ENCODE peak calls at places on chromosomes 1 and 21, in seven cellular contexts. V is AG09309; X is stimulated activated CD8-positive, alpha-beta memory T cell treated with anti-CD3 and anti-CD28 coated beads, Interleukin-15, amount 100 ng/mL, for 1 hour; C is fibroblast of pulmonary artery; E is NCI-H1105; L is AG08395; K is heart right ventricle. U is an unnamed sample.

GRCh38 chr1:89221341-89221740 is 22.6 kb upstream of the GBP4 start:
- DNase-seq in V (no peak), X (no peak), C (no peak), E (no peak), L (no peak), K (no peak), U (no peak)

GRCh38 chr1:69568435-69569280 is 936 bp downstream of the LRRC7 start:
- DNase-seq in V (no peak), X (no peak), C (no peak), E (peak), L (no peak), K (no peak), U (no peak)

GRCh38 chr1:60171793-60172192 is 98.2 kb upstream of the C1orf87 start:
- DNase-seq in V (peak), X (no peak), C (peak), E (no peak), L (peak), K (no peak), U (no peak)

GRCh38 chr21:46325073-46325912 is 1.3 kb downstream of the PCNT start:
- DNase-seq in V (no peak), X (no peak), C (peak), E (peak), L (peak), K (peak), U (no peak)

GRCh38 chr21:15645830-15646229 is 84.0 kb upstream of the USP25 start:
- DNase-seq in V (no peak), X (no peak), C (no peak), E (no peak), L (no peak), K (no peak), U (no peak)

GRCh38 chr1:153262462-153263157 is 3.1 kb downstream of the LORICRIN start:
- DNase-seq in V (no peak), X (no peak), C (no peak), E (no peak), L (no peak), K (no peak), U (no peak)

GRCh38 chr1:89725016-89725380 is 92.1 kb downstream of the LRRC8C start:
- DNase-seq in V (peak), X (no peak), C (peak), E (no peak), L (peak), K (no peak), U (no peak)

GRCh38 chr1:179867493-179868330 is 9.9 kb downstream of the TOR1AIP2 start:
- DNase-seq in V (no peak), X (peak), C (peak), E (peak), L (peak), K (peak), U (peak)

GRCh38 chr21:28336299-28336698 is 656.4 kb downstream of the LTN1 start:
- DNase-seq in V (peak), X (no peak), C (peak), E (no peak), L (peak), K (peak), U (no peak)

GRCh38 chr1:82931051-82931450 is 1067.9 kb downstream of the TTLL7 start:
- DNase-seq in V (no peak), X (no peak), C (peak), E (no peak), L (no peak), K (no peak), U (no peak)

GRCh38 chr21:42193721-42194120 is 25.2 kb upstream of the ABCG1 start:
- DNase-seq in V (no peak), X (no peak), C (no peak), E (no peak), L (no peak), K (no peak), U (no peak)

GRCh38 chr1:48576565-48576964 is 104.6 kb upstream of the SPATA6 start:
- DNase-seq in V (no peak), X (no peak), C (no peak), E (no peak), L (no peak), K (no peak), U (no peak)

GRCh38 chr1:100538935-100539835 is 1.2 kb downstream of the GPR88 start:
- DNase-seq in V (no peak), X (no peak), C (no peak), E (peak), L (peak), K (no peak), U (no peak)

GRCh38 chr1:54429838-54430237 is 23.6 kb upstream of the SSBP3 start:
- DNase-seq in V (no peak), X (no peak), C (no peak), E (no peak), L (no peak), K (no peak), U (no peak)

GRCh38 chr1:53380296-53380695 is 52.4 kb upstream of the LRP8 start:
- DNase-seq in V (no peak), X (no peak), C (no peak), E (no peak), L (no peak), K (no peak), U (no peak)

GRCh38 chr1:183806650-183807049 is 1.7 kb downstream of the RGL1 start:
- DNase-seq in V (no peak), X (no peak), C (no peak), E (no peak), L (no peak), K (no peak), U (no peak)

GRCh38 chr1:27405074-27405473 is 12.7 kb downstream of the GPR3 start:
- DNase-seq in V (peak), X (no peak), C (peak), E (no peak), L (peak), K (peak), U (no peak)

GRCh38 chr1:18452550-18452949 is 28.2 kb upstream of the KLHDC7A start:
- DNase-seq in V (no peak), X (no peak), C (peak), E (peak), L (no peak), K (no peak), U (no peak)

GRCh38 chr1:61642475-61643232 is 82.3 kb downstream of the TM2D1 start:
- DNase-seq in V (no peak), X (no peak), C (no peak), E (peak), L (no peak), K (no peak), U (no peak)

GRCh38 chr1:221567859-221568507 is 173.9 kb downstream of the DUSP10 start:
- DNase-seq in V (no peak), X (no peak), C (peak), E (no peak), L (no peak), K (no peak), U (no peak)

GRCh38 chr1:62175568-62176179 is 19.0 kb upstream of the L1TD1 start:
- DNase-seq in V (peak), X (no peak), C (peak), E (peak), L (peak), K (peak), U (no peak)

GRCh38 chr1:151282883-151283725 is 1.0 kb downstream of the ZNF687 start:
- DNase-seq in V (no peak), X (no peak), C (no peak), E (no peak), L (peak), K (peak), U (peak)

GRCh38 chr1:18890704-18891103 is 11.7 kb downstream of the ALDH4A1 start:
- DNase-seq in V (no peak), X (no peak), C (peak), E (no peak), L (peak), K (no peak), U (no peak)

GRCh38 chr21:41283211-41283818 is 33.3 kb upstream of the FAM3B start:
- DNase-seq in V (peak), X (peak), C (peak), E (peak), L (peak), K (peak), U (peak)

GRCh38 chr1:236802264-236802663 is 7.2 kb downstream of the MTR start:
- DNase-seq in V (no peak), X (no peak), C (no peak), E (no peak), L (no peak), K (no peak), U (no peak)

GRCh38 chr1:62676606-62677356 is 11.4 kb downstream of the DOCK7 start:
- DNase-seq in V (no peak), X (no peak), C (peak), E (no peak), L (peak), K (no peak), U (no peak)

GRCh38 chr1:181105134-181106021 is 16.9 kb downstream of the IER5 start:
- DNase-seq in V (no peak), X (peak), C (peak), E (peak), L (peak), K (peak), U (peak)

GRCh38 chr1:93715529-93716126 is 34.0 kb upstream of the BCAR3 start:
- DNase-seq in V (no peak), X (no peak), C (no peak), E (peak), L (no peak), K (peak), U (no peak)

GRCh38 chr1:226656601-226657277 is 82.3 kb downstream of the ITPKB start:
- DNase-seq in V (peak), X (no peak), C (peak), E (peak), L (peak), K (no peak), U (no peak)

GRCh38 chr1:39086386-39087108 is 60.4 kb downstream of the NDUFS5 start:
- DNase-seq in V (no peak), X (no peak), C (no peak), E (no peak), L (peak), K (no peak), U (no peak)

GRCh38 chr1:99702221-99702620 is 56.3 kb downstream of the PALMD start:
- DNase-seq in V (no peak), X (no peak), C (no peak), E (no peak), L (no peak), K (no peak), U (no peak)